ENCODE peak calls at places on chromosomes 13 and 19, in eight cellular contexts. K, X, C, U, Y, L, O and W are unnamed samples.

GRCh38 chr19:7870571-7871279 is 3.5 kb downstream of the PRR36 start:
- DNase-seq in X (peak), Y (no peak), C (peak), U (peak), K (peak), L (no peak), O (peak), W (no peak)

GRCh38 chr13:39253774-39254173 is 215.5 kb downstream of the NHLRC3 start:
- DNase-seq in L (no peak), K (no peak), X (no peak), O (no peak), U (no peak), C (no peak), Y (no peak), W (no peak)

GRCh38 chr13:110126391-110126961 is 180.5 kb downstream of the COL4A1 start:
- DNase-seq in X (no peak), Y (peak), L (no peak), K (no peak), C (no peak), U (no peak), O (peak), W (no peak)

GRCh38 chr19:48064509-48064908 is 20.6 kb upstream of the CABP5 start:
- DNase-seq in U (no peak), Y (no peak), X (no peak), O (no peak), L (no peak), C (no peak), K (no peak), W (no peak)

GRCh38 chr19:23385404-23385803 is 9.9 kb downstream of the ZNF91 start:
- DNase-seq in O (no peak), X (no peak), K (no peak), U (no peak), C (no peak), Y (no peak), L (no peak), W (no peak)

GRCh38 chr19:34633806-34634205 is 43.2 kb downstream of the SCGB2B2 start:
- DNase-seq in C (no peak), K (no peak), U (no peak), L (no peak), O (no peak), X (no peak), Y (no peak), W (no peak)

GRCh38 chr13:97600438-97601080 is 166.6 kb downstream of the RAP2A start:
- DNase-seq in Y (no peak), U (no peak), K (no peak), C (no peak), O (no peak), X (no peak), L (no peak), W (no peak)

GRCh38 chr13:112443191-112444000 is 67.2 kb downstream of the SPACA7 start:
- DNase-seq in O (peak), U (no peak), L (no peak), Y (no peak), C (no peak), X (peak), K (no peak), W (no peak)

GRCh38 chr19:42468273-42468796 is 25.6 kb upstream of the CXCL17 start:
- DNase-seq in Y (no peak), K (no peak), C (no peak), O (no peak), L (no peak), X (no peak), U (no peak), W (no peak)

GRCh38 chr19:56611288-56611687 is 16.2 kb downstream of the ZNF71 start:
- DNase-seq in Y (no peak), L (no peak), X (no peak), K (no peak), C (no peak), O (no peak), U (no peak), W (no peak)

GRCh38 chr13:110330491-110331001 is 23.5 kb downstream of the COL4A2 start:
- DNase-seq in C (no peak), Y (no peak), O (no peak), X (no peak), K (no peak), U (no peak), L (no peak), W (no peak)

GRCh38 chr19:32387701-32388392 is 17.7 kb upstream of the DPY19L3 start:
- DNase-seq in X (no peak), O (no peak), K (no peak), L (no peak), U (no peak), C (no peak), Y (no peak), W (no peak)

GRCh38 chr19:33417751-33418150 is 44.2 kb downstream of the CEBPG start:
- DNase-seq in Y (no peak), C (no peak), X (no peak), U (no peak), K (no peak), O (peak), L (no peak), W (no peak)

GRCh38 chr19:2329528-2329927 is 1.0 kb downstream of the SPPL2B start:
- DNase-seq in O (peak), C (no peak), Y (no peak), U (no peak), L (no peak), X (no peak), K (no peak), W (no peak)

GRCh38 chr13:74794582-74794981 is 660.4 kb upstream of the KLF12 start:
- DNase-seq in K (no peak), C (no peak), Y (no peak), L (no peak), X (no peak), O (no peak), U (no peak), W (no peak)

GRCh38 chr13:44591316-44591715 is 15.2 kb upstream of the TSC22D1 start:
- DNase-seq in X (peak), K (no peak), U (no peak), Y (no peak), L (no peak), C (no peak), O (no peak), W (no peak)

GRCh38 chr13:50124536-50125305 is 109.5 kb downstream of the KCNRG start:
- DNase-seq in O (no peak), K (peak), C (peak), Y (peak), L (no peak), U (peak), X (peak), W (no peak)

GRCh38 chr19:10896851-10897526 is 25.6 kb downstream of the CARM1 start:
- DNase-seq in K (no peak), U (no peak), X (no peak), Y (no peak), C (no peak), O (no peak), L (no peak), W (no peak)

GRCh38 chr19:927044-927706 is 1.3 kb downstream of the ARID3A start:
- DNase-seq in C (peak), K (peak), U (peak), L (no peak), O (peak), Y (peak), X (peak), W (no peak)

GRCh38 chr13:29564828-29565227 is 30.7 kb downstream of the SLC7A1 start:
- DNase-seq in C (no peak), K (no peak), U (no peak), Y (no peak), L (no peak), O (no peak), X (no peak), W (no peak)
- TF ChIP-seq CTCF in C (no peak), K (no peak), U (no peak), Y (no peak), L (no peak), O (no peak), X (no peak), W (no peak)

DNA sequence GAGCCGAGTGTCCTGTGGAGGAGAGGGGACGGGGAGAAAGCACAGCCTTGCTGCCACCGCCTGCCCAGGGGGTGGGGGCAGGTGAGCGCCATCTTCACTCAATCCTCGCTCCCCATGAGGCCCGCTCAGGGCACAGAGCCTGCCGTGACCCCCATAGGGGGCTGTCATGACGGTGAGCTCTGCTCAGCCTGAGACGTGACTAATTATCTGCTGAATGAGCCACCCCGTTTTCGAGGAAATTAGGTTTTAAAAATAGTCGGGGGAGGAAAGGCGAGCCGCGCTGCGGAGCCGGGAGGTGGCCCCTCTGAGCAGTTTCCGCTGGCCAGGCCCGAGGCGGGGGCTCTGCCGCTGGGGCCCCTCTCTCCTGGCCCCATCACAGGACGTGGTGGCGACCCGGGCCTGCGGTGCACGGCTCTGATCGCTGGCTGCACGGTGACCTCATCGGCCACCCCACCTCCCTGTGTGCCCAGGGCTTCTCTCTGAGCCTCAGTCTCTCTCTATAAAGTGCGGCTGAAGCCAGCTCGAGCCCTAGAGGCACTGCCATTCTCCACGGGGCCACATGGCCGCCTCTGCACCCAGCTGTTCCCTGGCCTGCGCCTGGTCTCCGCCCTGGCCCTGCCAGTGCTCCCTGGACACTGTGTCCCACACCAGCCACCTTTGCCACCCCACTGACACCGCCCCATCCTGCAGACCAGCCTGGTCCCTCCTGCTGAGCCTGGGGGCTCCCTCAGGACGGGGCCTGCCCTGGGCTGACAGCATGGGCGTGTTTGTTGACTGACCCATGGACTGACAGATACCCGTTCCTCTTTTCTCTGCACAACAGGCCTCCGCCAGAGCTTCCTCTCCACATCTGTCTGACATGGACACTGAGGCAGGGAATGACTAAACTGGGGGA is 28.3 kb downstream of the PIP5K1C start:
- DNase-seq in U (peak), L (no peak), X (no peak), O (no peak), Y (no peak), K (no peak), C (no peak), W (no peak)
- TF ChIP-seq CTCF in U (peak), L (no peak), X (no peak), O (no peak), Y (peak), K (no peak), C (no peak), W (no peak)

GRCh38 chr13:32538621-32539246 is at the start of gene N4BP2L2:
- DNase-seq in K (peak), X (peak), U (peak), C (peak), L (peak), Y (peak), O (peak), W (peak)
- TF ChIP-seq CTCF in K (no peak), X (no peak), U (peak), C (no peak), L (no peak), Y (peak), O (peak), W (no peak)

GRCh38 chr19:55383789-55384575 is at the start of gene TMEM238:
- DNase-seq in X (peak), L (no peak), O (peak), C (peak), K (peak), U (peak), Y (peak), W (peak)

GRCh38 chr19:55386515-55386947 is 799 bp downstream of the RPL28 start:
- DNase-seq in C (no peak), K (no peak), Y (no peak), X (no peak), L (no peak), U (no peak), O (peak), W (no peak)

GRCh38 chr19:55384576-55385235 is 614 bp upstream of the TMEM238 start:
- DNase-seq in C (no peak), X (no peak), Y (no peak), U (no peak), O (peak), K (no peak), L (no peak), W (no peak)

GRCh38 chr19:55385236-55385748 is 440 bp upstream of the RPL28 start:
- DNase-seq in C (peak), L (peak), K (peak), Y (peak), X (peak), U (peak), O (peak), W (peak)

DNA sequence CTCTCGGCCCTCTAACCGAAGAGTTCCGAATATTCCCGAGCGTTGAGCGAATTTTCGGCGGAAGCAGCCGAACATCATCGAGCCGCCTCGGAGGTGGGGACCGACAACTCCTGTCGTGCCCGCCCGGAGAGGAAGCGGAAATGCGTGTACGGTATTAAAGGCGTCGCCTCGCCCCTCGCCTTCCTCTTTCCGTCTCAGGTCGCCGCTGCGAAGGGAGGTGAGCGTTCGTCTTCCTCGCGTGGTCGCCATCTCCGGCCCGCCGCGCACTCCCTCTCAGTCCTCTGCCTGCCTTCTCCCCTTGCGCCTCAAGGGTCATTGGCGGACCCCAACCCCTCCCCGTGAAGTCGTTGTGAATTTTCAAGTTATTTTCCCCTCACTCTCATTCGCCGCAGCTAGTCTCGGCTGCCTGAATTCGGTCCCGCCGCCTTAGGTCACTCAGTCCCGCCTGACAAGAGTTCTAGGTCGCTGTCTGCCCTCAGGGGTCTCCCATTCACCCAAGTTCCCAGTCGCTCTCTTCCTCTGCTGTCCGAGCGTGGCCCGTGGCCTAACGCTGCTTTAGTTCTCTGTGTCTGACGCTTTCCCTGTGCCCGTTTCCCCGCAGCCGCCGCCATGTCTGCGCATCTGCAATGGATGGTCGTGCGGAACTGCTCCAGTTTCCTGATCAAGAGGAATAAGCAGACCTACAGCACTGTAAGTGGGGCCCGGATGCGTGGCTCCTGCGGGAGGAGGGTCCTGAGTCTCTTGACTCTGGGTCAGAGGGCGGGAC is at the start of gene RPL28:
- DNase-seq in K (peak), C (peak), O (peak), Y (peak), X (peak), U (peak), L (peak), W (peak)
- TF ChIP-seq CTCF in K (no peak), C (no peak), O (no peak), Y (no peak), X (no peak), U (no peak), L (no peak), W (no peak)

GRCh38 chr13:33874871-33875270 is 56.9 kb downstream of the RFC3 start:
- DNase-seq in L (no peak), U (no peak), O (no peak), C (no peak), X (no peak), Y (no peak), K (no peak), W (no peak)
- TF ChIP-seq CTCF in L (no peak), U (no peak), O (no peak), C (no peak), X (no peak), Y (no peak), K (no peak), W (no peak)

DNA sequence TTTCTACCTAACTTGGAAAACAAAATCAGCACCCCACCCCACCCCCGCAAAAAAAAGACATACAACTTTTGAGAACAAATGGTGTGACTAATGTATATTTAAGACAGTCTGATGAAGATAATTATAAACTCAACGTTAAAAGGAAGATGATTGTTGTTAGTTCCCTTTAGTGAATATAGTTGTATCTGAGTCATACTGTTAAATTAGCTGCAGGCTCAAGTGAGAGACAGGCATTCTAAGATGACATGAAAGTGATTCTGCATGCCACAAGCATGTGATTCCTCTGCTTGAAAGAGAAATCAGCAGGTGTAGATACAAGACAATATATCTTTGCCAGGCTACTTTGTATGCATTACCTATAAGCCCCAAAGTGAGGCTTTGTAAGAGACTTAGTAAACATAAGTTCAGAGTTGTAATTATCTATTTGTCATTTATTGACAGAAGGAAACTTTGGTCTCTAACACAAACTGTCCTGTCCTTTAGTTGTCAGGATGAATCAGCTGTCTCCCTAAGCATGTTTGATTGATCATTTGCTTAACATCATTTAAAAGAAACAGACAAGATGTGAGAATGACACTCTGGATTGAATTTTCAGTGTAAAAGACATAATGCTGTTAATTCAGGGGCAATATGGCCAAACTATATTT is 319.4 kb upstream of the HTR2A start:
- DNase-seq in K (no peak), O (no peak), X (no peak), Y (no peak), U (no peak), C (no peak), L (no peak), W (no peak)
- TF ChIP-seq CTCF in K (no peak), O (no peak), X (no peak), Y (no peak), U (no peak), C (no peak), L (no peak), W (no peak)

DNA sequence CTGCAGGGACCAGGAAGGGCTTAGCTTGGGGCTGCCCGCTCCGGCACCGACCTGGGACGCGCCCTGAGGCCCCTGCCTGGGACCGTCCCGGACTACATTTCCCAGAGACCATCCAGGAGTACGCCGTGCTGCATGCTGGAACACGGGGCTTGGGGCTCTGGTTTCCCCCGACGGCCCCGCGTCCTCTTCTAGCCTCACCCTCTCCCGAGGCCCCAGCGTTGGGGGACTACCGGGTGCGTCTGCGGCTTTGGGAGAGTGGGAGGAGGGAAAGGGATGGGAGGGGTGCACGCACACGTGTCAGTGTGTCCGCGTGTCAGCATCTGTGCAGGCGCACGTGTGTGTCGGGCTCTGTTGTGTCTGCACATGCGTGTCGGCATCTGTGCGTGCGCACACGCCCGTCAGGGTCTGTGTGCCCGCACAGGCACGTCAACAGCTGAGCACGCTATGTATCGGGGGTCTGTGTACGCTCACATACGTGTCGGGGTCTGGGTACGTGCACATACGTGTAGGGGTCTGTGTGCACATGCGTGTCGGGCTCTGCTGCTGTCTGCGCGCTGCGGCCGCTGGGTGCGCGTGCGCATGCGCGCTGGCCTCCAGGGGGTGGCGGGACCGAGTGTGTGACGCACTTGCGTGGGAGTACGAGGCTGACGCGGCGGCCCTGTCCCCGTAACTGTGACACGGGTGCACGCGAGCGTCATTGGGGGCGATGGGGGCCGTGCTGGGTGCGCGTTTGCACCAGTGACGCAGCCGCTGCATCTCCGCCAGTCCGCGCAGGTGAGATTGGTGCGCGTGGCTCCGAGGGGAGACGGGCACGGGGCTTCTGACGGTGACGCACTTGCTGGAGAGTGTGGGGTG is at the start of gene ZNF331:
- DNase-seq in C (peak), K (peak), Y (peak), O (peak), U (peak), L (peak), X (peak), W (peak)
- TF ChIP-seq CTCF in C (peak), K (peak), Y (peak), O (peak), U (no peak), L (no peak), X (no peak), W (no peak)

GRCh38 chr19:13350761-13351160 is 155.5 kb downstream of the CACNA1A start:
- DNase-seq in O (no peak), Y (no peak), L (no peak), K (no peak), X (no peak), U (no peak), C (no peak), W (no peak)
- TF ChIP-seq CTCF in O (no peak), Y (no peak), L (no peak), K (no peak), X (no peak), U (no peak), C (no peak), W (no peak)